ENCODE peak calls at places on chromosomes 5 and 9, in five cellular contexts. O is GM20000; H is LoVo; K is stimulated activated CD8-positive, alpha-beta memory T cell treated with anti-CD3 and anti-CD28 coated beads, Interleukin-4, amount 100 ng/mL, for 1 hour; B is Caki2. T is an unnamed sample.

GRCh38 chr9:131738838-131739191 is 1.1 kb downstream of the RAPGEF1 start:
- DNase-seq in O (no peak), H (peak; percentile 52), K (no peak), B (no peak), T (peak; percentile 85)

GRCh38 chr9:136051568-136052432 is 43.3 kb downstream of the NACC2 start:
- DNase-seq in O (peak; percentile 29), H (peak; percentile 92), K (no peak), B (peak; percentile 96), T (peak; percentile 87)

GRCh38 chr5:147576646-147577535 is 67.0 kb upstream of the DPYSL3 start:
- DNase-seq in O (peak; percentile 25), H (peak; percentile 41), K (no peak), B (peak; percentile 44), T (peak; percentile 77)

GRCh38 chr9:97376902-97377301 is 35.0 kb upstream of the TDRD7 start:
- DNase-seq in O (no peak), H (no peak), K (no peak), B (no peak), T (no peak)

GRCh38 chr5:68740204-68740910 is 353.5 kb upstream of the SLC30A5 start:
- DNase-seq in O (peak; percentile 29), H (no peak), K (no peak), B (no peak), T (no peak)

GRCh38 chr5:172758077-172758835 is 12.7 kb downstream of the DUSP1 start:
- DNase-seq in O (no peak), H (no peak), K (no peak), B (peak; percentile 94), T (no peak)

GRCh38 chr9:124420991-124421543 is 5.8 kb upstream of the PSMB7 start:
- DNase-seq in O (no peak), H (no peak), K (no peak), B (peak; percentile 15), T (no peak)

GRCh38 chr5:153960269-153961215 is 78.2 kb downstream of the FAM114A2 start:
- DNase-seq in O (no peak), H (no peak), K (no peak), B (no peak), T (no peak)

GRCh38 chr5:119411291-119411934 is 40.9 kb upstream of the HSD17B4 start:
- DNase-seq in O (no peak), H (no peak), K (no peak), B (no peak), T (no peak)

GRCh38 chr5:79346420-79346824 is 110.5 kb downstream of the JMY start:
- DNase-seq in O (no peak), H (peak; percentile 64), K (no peak), B (peak; percentile 31), T (no peak)

GRCh38 chr9:101566904-101567724 is 27.7 kb downstream of the PPP3R2 start:
- DNase-seq in O (peak; percentile 16), H (no peak), K (no peak), B (peak; percentile 28), T (no peak)

GRCh38 chr5:91225848-91226686 is 157.1 kb downstream of the ARRDC3 start:
- DNase-seq in O (peak; percentile 36), H (peak; percentile 64), K (peak; percentile 43), B (peak; percentile 45), T (peak; percentile 61)

GRCh38 chr5:142866563-142867275 is 96.5 kb downstream of the ARHGAP26 start:
- DNase-seq in O (peak; percentile 68), H (peak; percentile 81), K (peak; percentile 27), B (peak; percentile 87), T (peak; percentile 67)

GRCh38 chr5:168375214-168375613 is 83.8 kb downstream of the WWC1 start:
- DNase-seq in O (no peak), H (no peak), K (no peak), B (no peak), T (no peak)

GRCh38 chr5:66436721-66437120 is 159.5 kb upstream of the MAST4 start:
- DNase-seq in O (peak; percentile 13), H (peak; percentile 8), K (no peak), B (no peak), T (peak; percentile 18)

GRCh38 chr5:34609951-34610431 is 46.1 kb upstream of the RAI14 start:
- DNase-seq in O (no peak), H (no peak), K (no peak), B (no peak), T (no peak)

GRCh38 chr5:98723061-98723460 is 50.4 kb upstream of the RGMB start:
- DNase-seq in O (no peak), H (no peak), K (no peak), B (no peak), T (no peak)

GRCh38 chr5:13448843-13449242 is 495.6 kb downstream of the DNAH5 start:
- DNase-seq in O (no peak), H (no peak), K (no peak), B (no peak), T (no peak)

GRCh38 chr5:149917073-149917676 is 27.4 kb downstream of the PDE6A start:
- DNase-seq in O (no peak), H (no peak), K (no peak), B (no peak), T (no peak)

GRCh38 chr9:70257991-70258691 is 637 bp upstream of the SMC5 start:
- DNase-seq in O (peak; percentile 32), H (peak; percentile 32), K (peak; percentile 3), B (no peak), T (no peak)

GRCh38 chr9:15882328-15882727 is 329.5 kb downstream of the CCDC171 start:
- DNase-seq in O (no peak), H (no peak), K (no peak), B (no peak), T (no peak)

GRCh38 chr9:80649001-80649420 is 1040.3 kb downstream of the TLE1 start:
- DNase-seq in O (no peak), H (no peak), K (no peak), B (no peak), T (no peak)

GRCh38 chr9:38183994-38184568 is 115.1 kb upstream of the SHB start:
- DNase-seq in O (no peak), H (no peak), K (no peak), B (peak; percentile 32), T (no peak)

GRCh38 chr5:88663793-88664216 is 219.2 kb downstream of the MEF2C start:
- DNase-seq in O (no peak), H (no peak), K (no peak), B (peak; percentile 66), T (no peak)

T was measured in Caco-2.